ENCODE peak calls at places on chromosomes 6 and 20, in nine cellular contexts. One of them, this sample, is unnamed.

GRCh38 chr6:99282479-99283062 is 66.9 kb downstream of the FAXC start:
- DNase-seq in esophagus squamous epithelium: no peak
- DNase-seq in PC-3: peak; percentile 26
- DNase-seq in cardiac fibroblast: peak; percentile 35
- DNase-seq in GM12878: no peak
- DNase-seq in AG10803: peak; percentile 5
- DNase-seq in psoas muscle: no peak
- DNase-seq in MM.1S: peak; percentile 15
- DNase-seq in foreskin fibroblast: peak; percentile 3
- DNase-seq in this sample: no peak

GRCh38 chr6:34788111-34788510 is 3.8 kb upstream of the BLTP3A start:
- DNase-seq in esophagus squamous epithelium: no peak
- DNase-seq in PC-3: no peak
- DNase-seq in cardiac fibroblast: no peak
- DNase-seq in GM12878: no peak
- DNase-seq in AG10803: no peak
- DNase-seq in psoas muscle: no peak
- DNase-seq in MM.1S: no peak
- DNase-seq in foreskin fibroblast: no peak
- DNase-seq in this sample: no peak

GRCh38 chr6:11700118-11700718 is 78.4 kb downstream of the ADTRP start:
- DNase-seq in esophagus squamous epithelium: no peak
- DNase-seq in PC-3: peak; percentile 74
- DNase-seq in cardiac fibroblast: peak; percentile 78
- DNase-seq in GM12878: no peak
- DNase-seq in AG10803: peak; percentile 66
- DNase-seq in psoas muscle: no peak
- DNase-seq in MM.1S: peak; percentile 74
- DNase-seq in foreskin fibroblast: peak; percentile 20
- DNase-seq in this sample: no peak

GRCh38 chr6:156796627-156797026 is 19.4 kb downstream of the ARID1B start:
- DNase-seq in esophagus squamous epithelium: no peak
- DNase-seq in PC-3: no peak
- DNase-seq in cardiac fibroblast: no peak
- DNase-seq in GM12878: no peak
- DNase-seq in AG10803: no peak
- DNase-seq in psoas muscle: no peak
- DNase-seq in MM.1S: no peak
- DNase-seq in foreskin fibroblast: no peak
- DNase-seq in this sample: no peak

GRCh38 chr6:65452333-65452732 is 254.7 kb downstream of the EYS start:
- DNase-seq in esophagus squamous epithelium: no peak
- DNase-seq in PC-3: no peak
- DNase-seq in cardiac fibroblast: no peak
- DNase-seq in GM12878: no peak
- DNase-seq in AG10803: no peak
- DNase-seq in psoas muscle: no peak
- DNase-seq in MM.1S: no peak
- DNase-seq in foreskin fibroblast: no peak
- DNase-seq in this sample: no peak

GRCh38 chr6:93915961-93916360 is 496.6 kb upstream of the EPHA7 start:
- DNase-seq in esophagus squamous epithelium: no peak
- DNase-seq in PC-3: peak; percentile 31
- DNase-seq in cardiac fibroblast: no peak
- DNase-seq in GM12878: no peak
- DNase-seq in AG10803: no peak
- DNase-seq in psoas muscle: no peak
- DNase-seq in MM.1S: no peak
- DNase-seq in foreskin fibroblast: no peak
- DNase-seq in this sample: no peak

GRCh38 chr6:3919130-3919628 is 70.0 kb downstream of the FAM50B start:
- DNase-seq in esophagus squamous epithelium: no peak
- DNase-seq in PC-3: no peak
- DNase-seq in cardiac fibroblast: peak; percentile 79
- DNase-seq in GM12878: no peak
- DNase-seq in AG10803: peak; percentile 96
- DNase-seq in psoas muscle: peak; percentile 34
- DNase-seq in MM.1S: no peak
- DNase-seq in foreskin fibroblast: no peak
- DNase-seq in this sample: no peak

GRCh38 chr6:88238901-88239300 is 72.8 kb upstream of the CNR1 start:
- DNase-seq in esophagus squamous epithelium: no peak
- DNase-seq in PC-3: no peak
- DNase-seq in cardiac fibroblast: no peak
- DNase-seq in GM12878: no peak
- DNase-seq in AG10803: no peak
- DNase-seq in psoas muscle: no peak
- DNase-seq in MM.1S: no peak
- DNase-seq in foreskin fibroblast: no peak
- DNase-seq in this sample: no peak

GRCh38 chr6:76633259-76633658 is 560.8 kb upstream of the IMPG1 start:
- DNase-seq in esophagus squamous epithelium: no peak
- DNase-seq in PC-3: no peak
- DNase-seq in cardiac fibroblast: no peak
- DNase-seq in GM12878: no peak
- DNase-seq in AG10803: no peak
- DNase-seq in psoas muscle: no peak
- DNase-seq in MM.1S: no peak
- DNase-seq in foreskin fibroblast: no peak
- DNase-seq in this sample: no peak

GRCh38 chr6:26389349-26389799 is 6.5 kb downstream of the BTN2A2 start:
- DNase-seq in esophagus squamous epithelium: no peak
- DNase-seq in PC-3: no peak
- DNase-seq in cardiac fibroblast: no peak
- DNase-seq in GM12878: no peak
- DNase-seq in AG10803: no peak
- DNase-seq in psoas muscle: no peak
- DNase-seq in MM.1S: no peak
- DNase-seq in foreskin fibroblast: no peak
- DNase-seq in this sample: no peak

GRCh38 chr6:52286798-52287432 is 2.4 kb upstream of the MCM3 start:
- DNase-seq in esophagus squamous epithelium: no peak
- DNase-seq in PC-3: peak; percentile 81
- DNase-seq in cardiac fibroblast: peak; percentile 76
- DNase-seq in GM12878: no peak
- DNase-seq in AG10803: peak; percentile 65
- DNase-seq in psoas muscle: peak; percentile 56
- DNase-seq in MM.1S: peak; percentile 61
- DNase-seq in foreskin fibroblast: peak; percentile 49
- DNase-seq in this sample: no peak

GRCh38 chr6:143940011-143940597 is 68.0 kb downstream of the PLAGL1 start:
- DNase-seq in esophagus squamous epithelium: no peak
- DNase-seq in PC-3: peak; percentile 66
- DNase-seq in cardiac fibroblast: peak; percentile 64
- DNase-seq in GM12878: peak; percentile 30
- DNase-seq in AG10803: peak; percentile 38
- DNase-seq in psoas muscle: no peak
- DNase-seq in MM.1S: peak; percentile 58
- DNase-seq in foreskin fibroblast: no peak
- DNase-seq in this sample: peak; percentile 35

GRCh38 chr6:54694928-54695532 is 151.5 kb upstream of the FAM83B start:
- DNase-seq in esophagus squamous epithelium: no peak
- DNase-seq in PC-3: peak; percentile 66
- DNase-seq in cardiac fibroblast: no peak
- DNase-seq in GM12878: no peak
- DNase-seq in AG10803: no peak
- DNase-seq in psoas muscle: no peak
- DNase-seq in MM.1S: no peak
- DNase-seq in foreskin fibroblast: no peak
- DNase-seq in this sample: no peak

GRCh38 chr6:50180646-50181045 is 130.9 kb upstream of the DEFB112 start:
- DNase-seq in esophagus squamous epithelium: no peak
- DNase-seq in PC-3: no peak
- DNase-seq in cardiac fibroblast: no peak
- DNase-seq in GM12878: no peak
- DNase-seq in AG10803: no peak
- DNase-seq in psoas muscle: no peak
- DNase-seq in MM.1S: peak; percentile 24
- DNase-seq in foreskin fibroblast: no peak
- DNase-seq in this sample: no peak

GRCh38 chr6:50187212-50188055 is 137.7 kb upstream of the DEFB112 start:
- DNase-seq in esophagus squamous epithelium: no peak
- DNase-seq in PC-3: no peak
- DNase-seq in cardiac fibroblast: no peak
- DNase-seq in GM12878: no peak
- DNase-seq in AG10803: no peak
- DNase-seq in psoas muscle: no peak
- DNase-seq in MM.1S: no peak
- DNase-seq in foreskin fibroblast: no peak
- DNase-seq in this sample: no peak

GRCh38 chr6:50185006-50185405 is 135.3 kb upstream of the DEFB112 start:
- DNase-seq in esophagus squamous epithelium: no peak
- DNase-seq in PC-3: no peak
- DNase-seq in cardiac fibroblast: no peak
- DNase-seq in GM12878: no peak
- DNase-seq in AG10803: no peak
- DNase-seq in psoas muscle: no peak
- DNase-seq in MM.1S: no peak
- DNase-seq in foreskin fibroblast: no peak
- DNase-seq in this sample: no peak
- TF ChIP-seq CTCF in esophagus squamous epithelium: no peak
- TF ChIP-seq CTCF in PC-3: peak; percentile 20
- TF ChIP-seq CTCF in cardiac fibroblast: no peak
- TF ChIP-seq CTCF in GM12878: peak; percentile 35
- TF ChIP-seq CTCF in AG10803: no peak
- TF ChIP-seq CTCF in psoas muscle: peak; percentile 11
- TF ChIP-seq CTCF in MM.1S: peak; percentile 44
- TF ChIP-seq CTCF in foreskin fibroblast: no peak
- TF ChIP-seq CTCF in this sample: no peak

GRCh38 chr6:149166324-149166723 is 151.2 kb upstream of the TAB2 start:
- DNase-seq in esophagus squamous epithelium: no peak
- DNase-seq in PC-3: peak; percentile 12
- DNase-seq in cardiac fibroblast: peak; percentile 32
- DNase-seq in GM12878: no peak
- DNase-seq in AG10803: no peak
- DNase-seq in psoas muscle: no peak
- DNase-seq in MM.1S: no peak
- DNase-seq in foreskin fibroblast: no peak
- DNase-seq in this sample: no peak
- H3K4me3 ChIP-seq in esophagus squamous epithelium: no peak overlapping the region
- H3K4me3 ChIP-seq in PC-3: no peak overlapping the region
- H3K4me3 ChIP-seq in cardiac fibroblast: no peak overlapping the region
- H3K4me3 ChIP-seq in GM12878: no peak overlapping the region
- H3K4me3 ChIP-seq in AG10803: no peak overlapping the region
- H3K4me3 ChIP-seq in psoas muscle: no peak overlapping the region
- H3K4me3 ChIP-seq in MM.1S: no peak overlapping the region
- H3K4me3 ChIP-seq in foreskin fibroblast: no peak overlapping the region
- H3K4me3 ChIP-seq in this sample: no peak overlapping the region

DNA sequence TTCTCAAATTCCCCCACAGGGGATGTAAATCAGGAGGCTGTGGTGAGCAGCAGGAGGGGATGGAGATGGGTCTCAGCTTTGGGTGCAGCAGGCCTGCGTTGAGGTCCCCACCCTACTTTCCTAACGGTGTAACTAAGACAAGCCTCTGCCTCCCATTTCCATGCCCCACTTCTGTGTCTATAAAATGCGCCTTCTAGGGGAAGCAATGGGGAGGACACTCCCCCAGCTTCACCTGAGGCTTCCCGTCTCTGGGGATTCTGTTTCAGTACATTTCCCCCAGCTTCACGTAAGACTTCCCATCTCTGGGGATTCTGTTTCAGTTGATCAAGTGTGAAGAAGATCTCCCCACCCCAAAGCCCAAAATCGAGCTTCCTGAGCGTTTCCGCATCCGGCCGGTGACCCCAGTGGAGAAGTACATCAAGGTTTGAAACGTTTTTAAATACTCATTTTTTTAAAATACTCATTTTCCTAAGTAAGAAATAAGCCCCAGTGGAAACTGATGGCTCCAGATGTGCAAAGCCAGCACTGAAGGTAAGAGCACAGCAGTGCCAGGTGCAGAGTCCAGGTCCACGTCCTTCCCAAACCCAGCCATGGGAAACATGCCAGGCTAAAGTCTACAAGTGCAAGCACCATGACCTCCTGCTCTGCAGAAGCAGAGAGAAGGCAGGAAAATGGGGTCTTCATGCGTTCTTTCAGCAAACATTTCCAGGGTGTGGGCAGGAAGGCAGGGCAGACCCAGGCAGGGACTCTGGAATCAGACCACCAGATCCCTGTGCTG is 73.1 kb downstream of the ANKRD60 start:
- DNase-seq in esophagus squamous epithelium: no peak
- DNase-seq in PC-3: no peak
- DNase-seq in cardiac fibroblast: no peak
- DNase-seq in GM12878: no peak
- DNase-seq in AG10803: no peak
- DNase-seq in psoas muscle: no peak
- DNase-seq in MM.1S: no peak
- DNase-seq in foreskin fibroblast: no peak
- DNase-seq in this sample: no peak
- TF ChIP-seq CTCF in esophagus squamous epithelium: no peak
- TF ChIP-seq CTCF in PC-3: peak; percentile 14
- TF ChIP-seq CTCF in cardiac fibroblast: no peak
- TF ChIP-seq CTCF in GM12878: peak; percentile 3
- TF ChIP-seq CTCF in AG10803: no peak
- TF ChIP-seq CTCF in psoas muscle: no peak
- TF ChIP-seq CTCF in MM.1S: no peak
- TF ChIP-seq CTCF in foreskin fibroblast: no peak
- TF ChIP-seq CTCF in this sample: no peak

GRCh38 chr6:82953871-82954270 is 111.8 kb downstream of the UBE3D start:
- DNase-seq in esophagus squamous epithelium: no peak
- DNase-seq in PC-3: no peak
- DNase-seq in cardiac fibroblast: peak; percentile 53
- DNase-seq in GM12878: no peak
- DNase-seq in AG10803: no peak
- DNase-seq in psoas muscle: no peak
- DNase-seq in MM.1S: no peak
- DNase-seq in foreskin fibroblast: no peak
- DNase-seq in this sample: no peak

GRCh38 chr6:82957171-82957894 is 108.3 kb downstream of the UBE3D start:
- DNase-seq in esophagus squamous epithelium: no peak
- DNase-seq in PC-3: no peak
- DNase-seq in cardiac fibroblast: no peak
- DNase-seq in GM12878: no peak
- DNase-seq in AG10803: peak; percentile 74
- DNase-seq in psoas muscle: no peak
- DNase-seq in MM.1S: no peak
- DNase-seq in foreskin fibroblast: peak; percentile 66
- DNase-seq in this sample: no peak

GRCh38 chr6:82954351-82954750 is 111.3 kb downstream of the UBE3D start:
- DNase-seq in esophagus squamous epithelium: no peak
- DNase-seq in PC-3: peak; percentile 3
- DNase-seq in cardiac fibroblast: no peak
- DNase-seq in GM12878: no peak
- DNase-seq in AG10803: no peak
- DNase-seq in psoas muscle: no peak
- DNase-seq in MM.1S: no peak
- DNase-seq in foreskin fibroblast: peak; percentile 19
- DNase-seq in this sample: no peak

GRCh38 chr6:82954937-82955577 is 110.6 kb downstream of the UBE3D start:
- DNase-seq in esophagus squamous epithelium: no peak
- DNase-seq in PC-3: peak; percentile 53
- DNase-seq in cardiac fibroblast: peak; percentile 37
- DNase-seq in GM12878: no peak
- DNase-seq in AG10803: peak; percentile 79
- DNase-seq in psoas muscle: no peak
- DNase-seq in MM.1S: no peak
- DNase-seq in foreskin fibroblast: peak; percentile 76
- DNase-seq in this sample: no peak

DNA sequence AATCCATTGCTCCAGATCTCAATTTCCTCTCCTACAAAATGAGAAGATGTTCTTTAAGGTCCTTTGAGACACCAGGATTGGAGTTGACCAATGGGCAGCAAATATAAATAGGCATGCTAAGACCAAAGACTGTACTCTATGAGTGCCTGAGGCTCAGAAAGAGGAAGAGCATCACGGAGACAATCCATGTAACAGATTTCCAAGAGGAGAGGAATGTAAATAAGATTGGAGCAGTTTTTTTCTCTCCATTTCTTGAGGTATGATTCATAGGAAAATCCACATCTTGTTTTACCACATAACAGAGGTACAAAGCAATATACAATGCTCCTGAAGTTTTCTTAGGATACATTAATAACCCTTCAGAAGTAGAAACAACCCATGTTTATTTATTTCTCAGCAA is 109.8 kb downstream of the UBE3D start:
- DNase-seq in esophagus squamous epithelium: no peak
- DNase-seq in PC-3: peak; percentile 55
- DNase-seq in cardiac fibroblast: peak; percentile 35
- DNase-seq in GM12878: no peak
- DNase-seq in AG10803: peak; percentile 92
- DNase-seq in psoas muscle: no peak
- DNase-seq in MM.1S: no peak
- DNase-seq in foreskin fibroblast: peak; percentile 76
- DNase-seq in this sample: peak; percentile 46
- H3K4me3 ChIP-seq in esophagus squamous epithelium: no peak overlapping the region
- H3K4me3 ChIP-seq in PC-3: no peak overlapping the region
- H3K4me3 ChIP-seq in cardiac fibroblast: no peak overlapping the region
- H3K4me3 ChIP-seq in GM12878: no peak overlapping the region
- H3K4me3 ChIP-seq in AG10803: no peak overlapping the region
- H3K4me3 ChIP-seq in psoas muscle: no peak overlapping the region
- H3K4me3 ChIP-seq in MM.1S: no peak overlapping the region
- H3K4me3 ChIP-seq in foreskin fibroblast: no peak overlapping the region
- H3K4me3 ChIP-seq in this sample: no peak overlapping the region